ENCODE peak calls at places on chromosome 21, in eight cellular contexts. N, F, J, E, S, O, W and T are unnamed samples.

GRCh38 chr21:14918542-14918941 is 146.3 kb downstream of the NRIP1 start:
- DNase-seq in N (no peak), F (no peak), J (no peak), E (no peak), S (no peak), O (no peak), W (no peak), T (no peak)

GRCh38 chr21:38315155-38315554 is 58.4 kb downstream of the KCNJ15 start:
- DNase-seq in N (no peak), F (no peak), J (no peak), E (no peak), S (no peak), O (no peak), W (no peak), T (no peak)

GRCh38 chr21:25845729-25846256 is 111.0 kb downstream of the GABPA start:
- DNase-seq in N (no peak), F (peak; percentile 15), J (no peak), E (no peak), S (no peak), O (no peak), W (no peak), T (peak; percentile 14)

GRCh38 chr21:44392916-44393315 is 39.5 kb downstream of the TRPM2 start:
- DNase-seq in N (peak; percentile 75), F (no peak), J (no peak), E (no peak), S (no peak), O (peak; percentile 2), W (no peak), T (no peak)

GRCh38 chr21:28822882-28823335 is 169.8 kb downstream of the LTN1 start:
- DNase-seq in N (peak; percentile 53), F (no peak), J (peak; percentile 28), E (no peak), S (no peak), O (no peak), W (no peak), T (peak; percentile 21)

GRCh38 chr21:45136927-45137611 is 62.7 kb downstream of the ADARB1 start:
- DNase-seq in N (peak; percentile 92), F (peak; percentile 69), J (peak; percentile 80), E (peak; percentile 57), S (peak; percentile 76), O (peak; percentile 90), W (peak; percentile 75), T (peak; percentile 90)

GRCh38 chr21:44820851-44821250 is 3.0 kb upstream of the SUMO3 start:
- DNase-seq in N (no peak), F (no peak), J (peak; percentile 23), E (no peak), S (no peak), O (no peak), W (no peak), T (peak; percentile 60)

GRCh38 chr21:23809573-23809972 is 1797.7 kb downstream of the MRPL39 start:
- DNase-seq in N (no peak), F (no peak), J (no peak), E (no peak), S (no peak), O (no peak), W (no peak), T (no peak)

GRCh38 chr21:28644762-28645161 is 347.9 kb downstream of the LTN1 start:
- DNase-seq in N (peak; percentile 50), F (peak; percentile 83), J (no peak), E (no peak), S (no peak), O (peak; percentile 34), W (no peak), T (no peak)

GRCh38 chr21:45011911-45012660 is 62.3 kb upstream of the ADARB1 start:
- DNase-seq in N (peak; percentile 99), F (peak; percentile 92), J (peak; percentile 91), E (peak; percentile 65), S (no peak), O (no peak), W (peak; percentile 85), T (peak; percentile 94)

GRCh38 chr21:38990424-38990794 is 184.7 kb downstream of the ETS2 start:
- DNase-seq in N (no peak), F (no peak), J (no peak), E (no peak), S (no peak), O (no peak), W (no peak), T (no peak)

GRCh38 chr21:26115899-26116298 is 54.7 kb downstream of the APP start:
- DNase-seq in N (peak; percentile 54), F (peak; percentile 75), J (peak; percentile 66), E (no peak), S (no peak), O (no peak), W (peak; percentile 61), T (peak; percentile 75)

GRCh38 chr21:44375686-44376320 is 22.4 kb downstream of the TRPM2 start:
- DNase-seq in N (no peak), F (no peak), J (no peak), E (no peak), S (no peak), O (no peak), W (no peak), T (no peak)

GRCh38 chr21:23811802-23812201 is 1795.5 kb downstream of the MRPL39 start:
- DNase-seq in N (no peak), F (no peak), J (no peak), E (no peak), S (no peak), O (no peak), W (no peak), T (no peak)

GRCh38 chr21:45371649-45372048 is 33.3 kb upstream of the COL18A1 start:
- DNase-seq in N (no peak), F (no peak), J (no peak), E (no peak), S (no peak), O (no peak), W (no peak), T (no peak)

GRCh38 chr21:39319814-39320332 is 6.4 kb upstream of the BRWD1 start:
- DNase-seq in N (peak; percentile 55), F (no peak), J (no peak), E (no peak), S (no peak), O (no peak), W (no peak), T (peak; percentile 33)

GRCh38 chr21:32726742-32727477 is 903 bp downstream of the SYNJ1 start:
- DNase-seq in N (peak; percentile 28), F (peak; percentile 29), J (peak; percentile 21), E (no peak), S (peak; percentile 33), O (peak; percentile 45), W (no peak), T (peak; percentile 18)

GRCh38 chr21:43884012-43884860 is 19.2 kb downstream of the AGPAT3 start:
- DNase-seq in N (peak; percentile 93), F (peak; percentile 37), J (peak; percentile 48), E (peak; percentile 83), S (peak; percentile 18), O (no peak), W (peak; percentile 33), T (no peak)

GRCh38 chr21:23887709-23888303 is 1719.5 kb downstream of the MRPL39 start:
- DNase-seq in N (no peak), F (no peak), J (no peak), E (no peak), S (peak; percentile 82), O (no peak), W (no peak), T (no peak)

GRCh38 chr21:41530366-41530765 is 22.4 kb upstream of the TMPRSS2 start:
- DNase-seq in N (no peak), F (no peak), J (no peak), E (no peak), S (no peak), O (no peak), W (no peak), T (no peak)

GRCh38 chr21:45741691-45742090 is 98.2 kb downstream of the PCBP3 start:
- DNase-seq in N (no peak), F (no peak), J (no peak), E (no peak), S (no peak), O (no peak), W (no peak), T (peak; percentile 10)

GRCh38 chr21:18411565-18411964 is 8.0 kb upstream of the TMPRSS15 start:
- DNase-seq in N (no peak), F (no peak), J (no peak), E (no peak), S (no peak), O (no peak), W (no peak), T (no peak)

DNA sequence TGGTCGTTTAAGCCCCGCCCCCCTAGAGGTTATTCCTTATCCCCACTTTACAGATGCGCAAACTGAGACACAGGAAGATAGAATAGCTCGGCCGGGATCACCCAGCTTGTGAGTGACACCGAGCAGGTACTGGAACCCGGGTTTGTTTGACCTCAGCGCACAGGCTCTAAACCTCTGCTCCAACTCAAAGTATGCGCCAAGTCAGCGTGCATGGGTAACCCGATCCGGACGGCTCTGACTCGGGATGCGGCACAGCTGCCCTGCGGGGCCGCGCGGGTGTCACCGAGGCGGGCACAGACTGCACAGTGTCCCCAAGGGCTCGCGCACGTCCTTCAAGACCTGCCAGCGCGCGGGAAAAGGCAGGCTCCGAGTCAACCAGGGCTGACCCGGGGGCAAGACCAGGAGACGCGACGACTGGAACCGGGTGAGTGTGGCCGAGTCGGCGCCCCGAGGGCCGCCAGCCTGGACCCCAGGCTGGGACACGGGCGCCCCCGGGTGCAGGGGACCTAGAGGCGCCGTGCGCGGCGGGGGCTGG is 102.0 kb upstream of the SOD1 start:
- DNase-seq in N (no peak), F (no peak), J (no peak), E (no peak), S (no peak), O (no peak), W (no peak), T (no peak)
- H3K4me3 ChIP-seq in N (peak overlapping the region; percentile 78), F (no peak overlapping the region), J (no peak overlapping the region), E (peak overlapping the region; percentile 65), S (peak overlapping the region; percentile 51), O (no peak overlapping the region), W (peak overlapping the region; percentile 72), T (no peak overlapping the region)

GRCh38 chr21:33993286-33994231 is 78.0 kb upstream of the ATP5PO start:
- DNase-seq in N (no peak), F (no peak), J (no peak), E (no peak), S (no peak), O (no peak), W (no peak), T (no peak)
- H2AFZ ChIP-seq in N (no peak overlapping the region), F (no peak overlapping the region), J (peak overlapping the region; percentile 9), E (no peak overlapping the region), S (no peak overlapping the region), O (no peak overlapping the region), W (no peak overlapping the region), T (no peak overlapping the region)

GRCh38 chr21:7951854-7952519 is 2569.4 kb upstream of the TPTE start:
- DNase-seq in N (no peak), F (no peak), J (no peak), E (no peak), S (no peak), O (no peak), W (no peak), T (no peak)
- H3K9me3 ChIP-seq in N (peaks cover 92% of the 10 kb centered on the region), F (peaks cover 100% of the 10 kb centered on the region), J (peaks cover 38% of the 10 kb centered on the region), E (peaks cover 100% of the 10 kb centered on the region), S (peaks cover 99% of the 10 kb centered on the region), O (peaks cover 98% of the 10 kb centered on the region), W (peaks cover 90% of the 10 kb centered on the region), T (peaks cover 76% of the 10 kb centered on the region)

GRCh38 chr21:42654179-42654912 is 925 bp downstream of the PDE9A start:
- DNase-seq in N (no peak), F (peak; percentile 26), J (no peak), E (no peak), S (peak; percentile 74), O (no peak), W (no peak), T (no peak)
- H3K4me3 ChIP-seq in N (peak overlapping the region; percentile 29), F (peak overlapping the region; percentile 32), J (peak overlapping the region; percentile 22), E (peak overlapping the region; percentile 84), S (no peak overlapping the region), O (no peak overlapping the region), W (peak overlapping the region; percentile 5), T (peak overlapping the region; percentile 45)

GRCh38 chr21:35288238-35288637 is 239.1 kb upstream of the RUNX1 start:
- DNase-seq in N (no peak), F (no peak), J (no peak), E (no peak), S (no peak), O (no peak), W (no peak), T (no peak)
- H2AFZ ChIP-seq in N (no peak overlapping the region), F (no peak overlapping the region), J (no peak overlapping the region), E (no peak overlapping the region), S (no peak overlapping the region), O (no peak overlapping the region), W (no peak overlapping the region), T (no peak overlapping the region)